ENCODE peak calls at places on chromosome 15, in nine cellular contexts. T is A549; X is fibroblast of lung; O is activated effector memory CD4-positive, alpha-beta T cell treated with anti-CD3 and anti-CD28 coated beads, Interleukin-2, amount 50 U/mL, for 16 hours; F is stimulated activated CD8-positive, alpha-beta memory T cell treated with anti-CD3 and anti-CD28 coated beads, Interleukin-12 subunit alpha, Interleukin-12 subunit beta, amount 100 ng/mL, for 1 hour; U is DMS153; L is head of caudate nucleus; Y is stimulated activated CD4-positive, alpha-beta T cell treated with anti-CD3 and anti-CD28 coated beads, Interleukin-15, amount 100 ng/mL, for 1 hour; W is mucosa of descending colon. Q is an unnamed sample.

GRCh38 chr15:55916666-55917409 is 76.6 kb downstream of the NEDD4 start:
- DNase-seq in T (peak; percentile 57), X (peak; percentile 76), O (no peak), F (no peak), U (no peak), L (peak; percentile 5), Y (no peak), W (no peak), Q (no peak)

GRCh38 chr15:75659928-75660645 is 12.4 kb downstream of the SNX33 start:
- DNase-seq in T (no peak), X (no peak), O (no peak), F (no peak), U (no peak), L (no peak), Y (no peak), W (no peak), Q (no peak)

GRCh38 chr15:55221090-55222011 is 24.6 kb upstream of the RSL24D1 start:
- DNase-seq in T (peak; percentile 63), X (peak; percentile 97), O (peak; percentile 65), F (no peak), U (no peak), L (no peak), Y (no peak), W (no peak), Q (no peak)

GRCh38 chr15:23589012-23589411 is 23.5 kb downstream of the MKRN3 start:
- DNase-seq in T (no peak), X (no peak), O (no peak), F (no peak), U (no peak), L (no peak), Y (no peak), W (no peak), Q (no peak)

GRCh38 chr15:76059320-76060097 is at the start of gene TMEM266:
- DNase-seq in T (peak; percentile 43), X (peak; percentile 14), O (peak; percentile 63), F (no peak), U (no peak), L (peak; percentile 64), Y (no peak), W (peak; percentile 37), Q (no peak)

GRCh38 chr15:62482715-62483429 is 317.8 kb upstream of the C2CD4B start:
- DNase-seq in T (peak; percentile 57), X (no peak), O (no peak), F (no peak), U (no peak), L (no peak), Y (no peak), W (no peak), Q (no peak)

GRCh38 chr15:74314897-74315438 is 52.5 kb downstream of the CYP11A1 start:
- DNase-seq in T (no peak), X (no peak), O (no peak), F (no peak), U (no peak), L (no peak), Y (no peak), W (no peak), Q (no peak)

GRCh38 chr15:90954712-90955671 is at the start of gene RCCD1:
- DNase-seq in T (peak; percentile 98), X (peak; percentile 94), O (peak; percentile 96), F (peak; percentile 74), U (peak; percentile 74), L (peak; percentile 95), Y (peak; percentile 71), W (peak; percentile 95), Q (peak; percentile 82)

GRCh38 chr15:41926184-41927056 is 32.6 kb upstream of the SPTBN5 start:
- DNase-seq in T (no peak), X (peak; percentile 37), O (no peak), F (no peak), U (no peak), L (no peak), Y (no peak), W (peak; percentile 63), Q (no peak)

GRCh38 chr15:99096894-99097426 is 7.9 kb upstream of the SYNM start:
- DNase-seq in T (no peak), X (peak; percentile 47), O (no peak), F (no peak), U (no peak), L (no peak), Y (no peak), W (no peak), Q (no peak)

GRCh38 chr15:49734831-49735508 is 114.1 kb downstream of the DTWD1 start:
- DNase-seq in T (no peak), X (no peak), O (no peak), F (no peak), U (no peak), L (no peak), Y (no peak), W (peak; percentile 30), Q (no peak)

GRCh38 chr15:92817339-92817886 is 82.7 kb upstream of the CHD2 start:
- DNase-seq in T (no peak), X (no peak), O (no peak), F (no peak), U (no peak), L (no peak), Y (no peak), W (no peak), Q (no peak)

GRCh38 chr15:71088155-71088554 is 27.1 kb upstream of the THSD4 start:
- DNase-seq in T (no peak), X (no peak), O (no peak), F (no peak), U (no peak), L (no peak), Y (no peak), W (no peak), Q (no peak)

GRCh38 chr15:36632196-36632595 is 52.8 kb downstream of the CDIN1 start:
- DNase-seq in T (peak; percentile 38), X (peak; percentile 35), O (no peak), F (no peak), U (no peak), L (peak; percentile 41), Y (no peak), W (no peak), Q (no peak)

GRCh38 chr15:98865397-98866339 is 141.9 kb downstream of the PGPEP1L start:
- DNase-seq in T (peak; percentile 94), X (peak; percentile 79), O (peak; percentile 89), F (peak; percentile 43), U (peak; percentile 56), L (peak; percentile 55), Y (peak; percentile 34), W (peak; percentile 86), Q (peak; percentile 44)

GRCh38 chr15:69576035-69576526 is 123.5 kb downstream of the RPLP1 start:
- DNase-seq in T (peak; percentile 68), X (peak; percentile 10), O (peak; percentile 88), F (peak; percentile 53), U (no peak), L (peak; percentile 61), Y (peak; percentile 55), W (peak; percentile 85), Q (no peak)

GRCh38 chr15:69394556-69395282 is 19.4 kb upstream of the KIF23 start:
- DNase-seq in T (peak; percentile 74), X (peak; percentile 69), O (peak; percentile 94), F (peak; percentile 77), U (no peak), L (peak; percentile 74), Y (peak; percentile 68), W (peak; percentile 87), Q (no peak)

GRCh38 chr15:67554580-67554979 is 12.1 kb downstream of the MAP2K5 start:
- DNase-seq in T (no peak), X (no peak), O (no peak), F (no peak), U (no peak), L (no peak), Y (no peak), W (no peak), Q (no peak)

GRCh38 chr15:101495334-101496197 is 6.1 kb upstream of the PCSK6 start:
- DNase-seq in T (no peak), X (no peak), O (no peak), F (no peak), U (no peak), L (no peak), Y (no peak), W (peak; percentile 41), Q (no peak)

GRCh38 chr15:51270706-51271105 is 67.7 kb downstream of the CYP19A1 start:
- DNase-seq in T (no peak), X (no peak), O (no peak), F (no peak), U (no peak), L (peak; percentile 22), Y (no peak), W (no peak), Q (no peak)

GRCh38 chr15:75721923-75722870 is 9.5 kb upstream of the CSPG4 start:
- DNase-seq in T (no peak), X (no peak), O (no peak), F (no peak), U (no peak), L (peak; percentile 0), Y (no peak), W (peak; percentile 38), Q (no peak)

GRCh38 chr15:96043586-96044171 is 286.8 kb upstream of the NR2F2 start:
- DNase-seq in T (no peak), X (no peak), O (no peak), F (no peak), U (no peak), L (no peak), Y (no peak), W (no peak), Q (no peak)

GRCh38 chr15:92801412-92801773 is 98.7 kb upstream of the CHD2 start:
- DNase-seq in T (peak; percentile 87), X (peak; percentile 86), O (no peak), F (no peak), U (no peak), L (no peak), Y (no peak), W (peak; percentile 50), Q (no peak)

GRCh38 chr15:52103217-52104207 is 9.1 kb downstream of the BCL2L10 start:
- DNase-seq in T (peak; percentile 79), X (peak; percentile 95), O (no peak), F (no peak), U (no peak), L (no peak), Y (no peak), W (no peak), Q (no peak)

GRCh38 chr15:86555114-86555513 is 475.4 kb downstream of the AGBL1 start:
- DNase-seq in T (no peak), X (no peak), O (no peak), F (no peak), U (no peak), L (no peak), Y (no peak), W (no peak), Q (no peak)

GRCh38 chr15:68312701-68313204 is 35.2 kb downstream of the FEM1B start:
- DNase-seq in T (no peak), X (no peak), O (peak; percentile 48), F (no peak), U (no peak), L (peak; percentile 48), Y (no peak), W (no peak), Q (no peak)

GRCh38 chr15:39657714-39658113 is 76.8 kb downstream of the THBS1 start:
- DNase-seq in T (no peak), X (peak; percentile 39), O (no peak), F (no peak), U (no peak), L (no peak), Y (no peak), W (no peak), Q (no peak)

GRCh38 chr15:101126618-101127502 is 125.0 kb downstream of the CHSY1 start:
- DNase-seq in T (no peak), X (peak; percentile 78), O (no peak), F (no peak), U (no peak), L (no peak), Y (no peak), W (no peak), Q (no peak)

GRCh38 chr15:76163429-76164020 is 103.7 kb downstream of the TMEM266 start:
- DNase-seq in T (peak; percentile 51), X (peak; percentile 96), O (no peak), F (no peak), U (no peak), L (no peak), Y (no peak), W (peak; percentile 67), Q (no peak)

GRCh38 chr15:25410649-25411048 is 28.2 kb downstream of the UBE3A start:
- DNase-seq in T (no peak), X (peak; percentile 76), O (no peak), F (no peak), U (no peak), L (no peak), Y (no peak), W (no peak), Q (no peak)

Q was measured in NCI-H187 treated with DMSO at 0.1 percent for 48 hours.